ENCODE peak calls at places on chromosomes 3 and 15, in five cellular contexts. One of them, this sample, is unnamed. For H3K4me1, the result is how much of the 10 kb centered on the place peaks cover.

GRCh38 chr3:13542142-13542541 is 6.8 kb upstream of the FBLN2 start:
- DNase-seq in tibial nerve: no peak
- DNase-seq in BE2C: no peak
- DNase-seq in lung: no peak
- DNase-seq in A549: no peak
- DNase-seq in this sample: no peak

GRCh38 chr3:84961492-84962255 is 2.9 kb downstream of the CADM2 start:
- DNase-seq in lung: no peak
- DNase-seq in tibial nerve: no peak
- DNase-seq in BE2C: peak
- DNase-seq in A549: no peak
- DNase-seq in this sample: no peak

GRCh38 chr3:66107855-66108254 is 69.1 kb upstream of the MAGI1 start:
- DNase-seq in BE2C: peak
- DNase-seq in tibial nerve: no peak
- DNase-seq in A549: no peak
- DNase-seq in lung: no peak
- DNase-seq in this sample: no peak

GRCh38 chr15:74867562-74868458 is 5.4 kb downstream of the SCAMP2 start:
- DNase-seq in BE2C: no peak
- DNase-seq in tibial nerve: peak
- DNase-seq in A549: no peak
- DNase-seq in lung: no peak
- DNase-seq in this sample: no peak

GRCh38 chr15:62067448-62068044 is 769 bp downstream of the C2CD4A start:
- DNase-seq in tibial nerve: no peak
- DNase-seq in lung: no peak
- DNase-seq in A549: no peak
- DNase-seq in BE2C: peak
- DNase-seq in this sample: no peak

GRCh38 chr3:196641278-196642058 is 2.0 kb downstream of the NRROS start:
- DNase-seq in A549: no peak
- DNase-seq in BE2C: no peak
- DNase-seq in tibial nerve: no peak
- DNase-seq in lung: no peak
- DNase-seq in this sample: no peak

GRCh38 chr3:43926073-43926472 is 235.3 kb downstream of the ABHD5 start:
- DNase-seq in lung: no peak
- DNase-seq in A549: no peak
- DNase-seq in BE2C: no peak
- DNase-seq in tibial nerve: no peak
- DNase-seq in this sample: no peak

GRCh38 chr15:71137138-71137518 is 21.9 kb downstream of the THSD4 start:
- DNase-seq in tibial nerve: no peak
- DNase-seq in A549: no peak
- DNase-seq in BE2C: no peak
- DNase-seq in lung: no peak
- DNase-seq in this sample: no peak

GRCh38 chr15:81407679-81408078 is 33.7 kb upstream of the TMC3 start:
- DNase-seq in A549: no peak
- DNase-seq in tibial nerve: no peak
- DNase-seq in lung: no peak
- DNase-seq in BE2C: no peak
- DNase-seq in this sample: no peak

GRCh38 chr3:76024640-76025039 is 239.3 kb upstream of the ZNF717 start:
- DNase-seq in BE2C: no peak
- DNase-seq in lung: no peak
- DNase-seq in tibial nerve: no peak
- DNase-seq in A549: no peak
- DNase-seq in this sample: no peak

GRCh38 chr3:36942632-36943248 is 2.1 kb downstream of the TRANK1 start:
- DNase-seq in lung: no peak
- DNase-seq in BE2C: no peak
- DNase-seq in A549: no peak
- DNase-seq in tibial nerve: no peak
- DNase-seq in this sample: no peak
- H3K4me1 ChIP-seq in lung: under half
- H3K4me1 ChIP-seq in BE2C: under half
- H3K4me1 ChIP-seq in A549: under half
- H3K4me1 ChIP-seq in tibial nerve: under half
- H3K4me1 ChIP-seq in this sample: under half

DNA sequence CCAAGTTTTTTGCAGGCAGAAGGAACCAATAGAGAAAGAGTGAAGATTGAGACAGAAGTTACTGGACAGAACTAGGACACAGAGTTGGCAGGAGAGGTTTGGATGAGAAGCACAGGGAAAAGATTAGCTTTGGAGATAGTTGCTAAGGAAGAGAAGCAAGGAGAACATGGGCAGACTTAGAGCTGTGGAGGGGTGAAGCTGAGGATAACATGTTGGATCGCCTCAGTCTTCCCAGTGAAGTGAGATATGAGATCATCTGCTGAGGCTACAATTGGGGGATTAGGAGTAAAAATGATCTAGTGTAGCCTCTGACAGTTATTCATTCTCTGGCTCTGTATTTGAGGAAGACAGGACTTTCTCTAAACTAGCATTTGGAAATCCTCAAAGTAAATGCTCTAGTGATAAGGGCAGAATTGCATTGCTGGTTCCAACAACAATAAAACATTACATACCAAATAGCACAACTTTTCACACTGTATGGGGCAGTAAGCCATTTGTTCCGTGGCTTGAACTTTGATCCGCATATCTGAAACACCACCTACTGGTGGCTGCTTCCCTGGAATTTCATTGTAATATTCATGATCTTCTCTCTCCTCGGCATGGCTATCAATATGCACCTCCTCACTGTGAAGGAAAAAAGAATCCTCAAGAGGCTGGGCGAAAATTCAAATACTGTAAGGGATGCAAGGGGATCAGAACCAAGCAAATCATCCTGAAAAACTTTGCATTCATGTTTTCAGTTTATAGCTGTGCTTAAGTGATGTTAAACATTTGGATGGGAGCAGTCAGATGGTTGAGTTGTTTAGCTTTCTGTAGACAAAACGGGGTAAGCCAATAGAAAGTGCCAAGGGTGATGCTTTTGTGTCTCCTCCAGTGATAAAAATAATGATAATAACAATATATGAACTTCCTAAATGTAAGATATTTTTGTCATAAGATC is 22.2 kb upstream of the EID1 start:
- DNase-seq in tibial nerve: peak
- DNase-seq in lung: no peak
- DNase-seq in BE2C: peak
- DNase-seq in A549: peak
- DNase-seq in this sample: no peak
- TF ChIP-seq CTCF in tibial nerve: no peak
- TF ChIP-seq CTCF in lung: peak
- TF ChIP-seq CTCF in BE2C: peak
- TF ChIP-seq CTCF in A549: peak
- TF ChIP-seq CTCF in this sample: peak

DNA sequence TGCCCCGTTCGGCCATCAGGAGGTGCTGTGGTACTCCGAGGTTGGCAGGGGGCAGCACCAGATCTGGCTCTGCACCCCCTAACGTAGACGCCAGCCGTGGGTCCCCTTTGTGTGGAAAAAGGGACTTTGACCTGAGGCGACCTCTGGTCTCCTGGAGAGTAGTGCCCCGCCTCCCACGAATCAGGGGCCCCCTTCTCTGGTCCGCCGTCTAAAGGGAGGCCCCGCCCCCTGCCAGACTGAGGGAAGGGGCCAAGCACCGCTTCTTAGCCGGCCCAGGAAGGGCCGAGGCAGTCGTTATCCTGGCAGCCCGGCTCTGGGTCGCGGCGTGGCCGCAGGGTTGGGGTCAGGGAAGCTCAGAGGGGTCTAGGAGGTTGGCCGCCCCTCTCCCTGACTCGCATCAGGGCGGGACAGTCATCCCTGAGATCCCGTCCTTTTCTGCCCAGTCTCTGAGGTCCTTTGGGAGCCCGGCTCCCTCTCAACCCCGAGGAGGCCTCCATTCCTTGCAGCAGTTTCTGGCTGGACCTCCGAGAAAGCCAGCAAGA is 630 bp downstream of the HYAL2 start:
- DNase-seq in BE2C: no peak
- DNase-seq in A549: no peak
- DNase-seq in tibial nerve: no peak
- DNase-seq in lung: peak
- DNase-seq in this sample: no peak
- H3K4me1 ChIP-seq in BE2C: under half
- H3K4me1 ChIP-seq in A549: under half
- H3K4me1 ChIP-seq in tibial nerve: under half
- H3K4me1 ChIP-seq in lung: under half
- H3K4me1 ChIP-seq in this sample: under half

DNA sequence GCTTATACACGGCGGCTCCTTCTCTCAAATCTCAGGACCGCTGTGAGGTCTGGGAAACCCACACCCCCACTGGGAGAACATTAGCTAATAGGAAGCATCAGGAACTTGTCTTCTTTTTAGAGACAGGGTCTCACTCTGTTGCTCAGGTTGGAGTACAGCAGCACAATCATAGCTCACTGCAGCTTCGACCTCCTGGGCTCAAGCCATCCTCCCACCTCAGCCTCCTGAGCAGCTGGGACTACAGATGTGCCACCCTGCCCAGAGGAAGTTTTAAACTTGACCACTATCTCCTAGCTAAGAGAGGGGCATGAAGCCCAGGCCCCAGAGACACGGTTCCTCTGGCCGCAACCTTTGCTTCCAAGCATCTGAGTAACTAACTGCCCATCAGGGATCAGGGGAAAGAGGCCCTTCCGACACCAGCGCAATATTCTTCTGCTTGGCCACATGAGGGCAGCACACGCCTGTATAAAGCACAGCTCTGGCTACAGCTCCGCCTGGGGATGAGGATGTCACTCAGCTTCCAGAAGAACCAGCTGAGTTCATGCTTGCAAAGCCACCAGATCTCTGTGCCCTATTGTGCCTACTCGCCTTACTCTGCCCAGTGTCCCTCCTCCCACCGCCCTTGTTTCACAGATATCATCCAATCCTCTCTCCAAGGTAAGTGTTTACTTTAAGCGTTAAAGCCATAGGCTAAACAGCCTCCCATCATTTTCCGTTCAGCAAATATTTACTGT is 57.6 kb upstream of the SLC6A11 start:
- DNase-seq in A549: peak
- DNase-seq in lung: peak
- DNase-seq in BE2C: peak
- DNase-seq in tibial nerve: peak
- DNase-seq in this sample: no peak
- TF ChIP-seq CTCF in A549: peak
- TF ChIP-seq CTCF in lung: peak
- TF ChIP-seq CTCF in BE2C: peak
- TF ChIP-seq CTCF in tibial nerve: peak
- TF ChIP-seq CTCF in this sample: peak

DNA sequence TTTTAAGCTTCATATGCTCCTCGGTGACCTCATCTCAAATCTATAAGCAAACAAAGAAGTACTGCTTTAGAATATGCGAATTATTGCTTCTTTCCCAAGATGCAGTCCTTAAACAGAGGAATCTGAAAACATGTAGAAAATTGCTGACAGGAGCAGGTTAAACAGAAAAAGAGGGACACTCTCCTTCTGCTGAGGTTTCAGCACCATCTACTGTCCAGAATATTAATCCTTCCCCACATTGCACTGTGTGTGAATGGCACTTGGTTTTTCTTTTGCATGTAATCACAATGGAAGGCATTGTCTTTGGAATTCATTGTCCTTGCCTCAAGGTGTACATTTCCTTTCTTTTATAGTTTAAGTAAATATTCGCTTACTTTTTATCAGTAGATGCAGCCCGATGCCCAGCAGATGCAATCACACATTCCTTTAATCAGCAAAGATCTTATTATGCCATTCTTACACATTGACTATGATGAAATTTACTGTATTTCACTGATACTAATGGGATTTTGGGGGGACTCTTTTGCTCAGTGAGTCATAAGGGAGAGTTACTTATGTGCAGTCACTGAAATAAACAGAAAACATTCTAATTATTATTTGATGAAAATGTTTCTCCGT is 94.6 kb downstream of the IL5RA start:
- DNase-seq in lung: no peak
- DNase-seq in A549: no peak
- DNase-seq in tibial nerve: no peak
- DNase-seq in BE2C: no peak
- DNase-seq in this sample: no peak
- H3K4me1 ChIP-seq in lung: under half
- H3K4me1 ChIP-seq in A549: under half
- H3K4me1 ChIP-seq in tibial nerve: under half
- H3K4me1 ChIP-seq in BE2C: under half
- H3K4me1 ChIP-seq in this sample: under half

DNA sequence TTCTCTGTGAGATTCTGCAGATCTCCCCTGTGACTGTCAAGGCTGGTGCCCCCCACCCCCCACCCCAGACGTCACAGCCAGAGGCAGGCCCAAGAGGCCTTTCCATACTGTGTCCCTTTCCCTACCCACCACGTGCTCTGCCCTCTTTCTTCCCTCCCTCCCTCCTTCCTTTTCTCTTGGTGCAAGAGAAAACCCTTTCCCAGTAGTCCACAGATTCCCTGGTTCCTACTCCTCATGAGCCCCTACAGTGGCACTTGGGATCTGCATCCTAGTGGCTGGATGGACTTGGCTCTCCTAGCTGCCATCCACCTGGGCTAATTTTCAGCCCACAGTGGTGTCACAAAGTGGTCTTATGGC is 35.1 kb downstream of the KLF13 start:
- DNase-seq in tibial nerve: no peak
- DNase-seq in A549: no peak
- DNase-seq in lung: no peak
- DNase-seq in BE2C: no peak
- DNase-seq in this sample: no peak
- TF ChIP-seq CTCF in tibial nerve: no peak
- TF ChIP-seq CTCF in A549: no peak
- TF ChIP-seq CTCF in lung: no peak
- TF ChIP-seq CTCF in BE2C: peak
- TF ChIP-seq CTCF in this sample: no peak

DNA sequence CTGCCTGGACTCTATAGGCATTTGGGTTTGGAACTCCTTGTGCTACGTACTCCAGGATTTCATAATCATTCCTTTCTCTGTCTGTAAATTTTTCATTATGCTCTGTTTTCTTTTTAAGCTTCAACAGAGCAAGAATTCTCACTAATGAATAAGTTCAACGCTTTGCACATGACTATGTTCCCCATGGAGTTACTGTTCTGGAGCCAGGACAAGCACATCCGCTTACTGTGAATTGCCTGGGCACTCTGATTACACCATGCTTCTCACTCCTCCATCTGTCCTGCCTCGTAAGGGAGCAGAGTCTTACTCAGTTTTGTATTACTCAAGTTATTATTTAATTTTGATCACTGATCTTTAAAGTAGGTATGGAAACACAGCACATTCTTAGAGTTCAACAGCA is 472.7 kb downstream of the RAP2B start:
- DNase-seq in BE2C: no peak
- DNase-seq in lung: no peak
- DNase-seq in A549: no peak
- DNase-seq in tibial nerve: no peak
- DNase-seq in this sample: no peak
- H3K4me1 ChIP-seq in BE2C: under half
- H3K4me1 ChIP-seq in lung: under half
- H3K4me1 ChIP-seq in A549: under half
- H3K4me1 ChIP-seq in tibial nerve: under half
- H3K4me1 ChIP-seq in this sample: under half

DNA sequence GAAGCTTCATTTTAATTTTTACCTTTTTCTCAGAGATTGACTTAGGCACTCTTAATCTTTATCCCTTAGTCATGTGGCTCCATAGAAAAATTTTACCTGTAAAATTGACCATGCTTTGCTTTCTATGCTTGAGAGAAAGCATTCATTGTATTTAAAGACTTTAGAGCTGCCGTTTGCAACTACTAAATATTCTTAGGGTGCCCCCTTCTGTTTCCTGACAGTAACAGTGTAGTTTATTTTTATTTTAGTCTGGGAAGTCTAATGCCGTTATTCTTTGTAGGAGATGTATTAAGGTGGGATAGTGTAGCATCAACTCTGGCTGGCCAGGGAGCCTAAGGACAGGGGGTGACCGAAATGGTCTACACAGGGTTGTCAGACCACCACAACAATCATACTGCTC is 84.5 kb upstream of the SYNPR start:
- DNase-seq in tibial nerve: no peak
- DNase-seq in A549: no peak
- DNase-seq in BE2C: no peak
- DNase-seq in lung: no peak
- DNase-seq in this sample: no peak
- TF ChIP-seq CTCF in tibial nerve: no peak
- TF ChIP-seq CTCF in A549: peak
- TF ChIP-seq CTCF in BE2C: peak
- TF ChIP-seq CTCF in lung: no peak
- TF ChIP-seq CTCF in this sample: peak